ENCODE peak calls at places on chromosomes 16 and 17, in five cellular contexts. Q is IMR-90, T is transverse colon, A is adrenal gland, B is GM12891. P is an unnamed sample.

GRCh38 chr17:57939797-57940196 is 15.4 kb downstream of the CUEDC1 start:
- DNase-seq in Q (no peak), T (peak), A (no peak), B (peak), P (no peak)

GRCh38 chr17:50501054-50501453 is 7.2 kb upstream of the MYCBPAP start:
- DNase-seq in Q (no peak), T (peak), A (no peak), B (no peak), P (no peak)

GRCh38 chr16:50718061-50718760 is 23.7 kb upstream of the CYLD start:
- DNase-seq in Q (peak), T (no peak), A (no peak), B (no peak), P (no peak)

GRCh38 chr17:6910987-6911603 is 79.6 kb upstream of the TEKT1 start:
- DNase-seq in Q (peak), T (no peak), A (no peak), B (no peak), P (peak)

GRCh38 chr16:61233718-61234117 is 802.5 kb downstream of the CDH8 start:
- DNase-seq in Q (no peak), T (no peak), A (no peak), B (no peak), P (no peak)

GRCh38 chr16:80569440-80570105 is 28.8 kb downstream of the DYNLRB2 start:
- DNase-seq in Q (peak), T (no peak), A (no peak), B (peak), P (peak)

GRCh38 chr17:80524150-80524712 is 20.4 kb upstream of the RPTOR start:
- DNase-seq in Q (no peak), T (no peak), A (no peak), B (no peak), P (no peak)

GRCh38 chr17:81959362-81960129 is 1.4 kb downstream of the NOTUM start:
- DNase-seq in Q (peak), T (peak), A (peak), B (peak), P (peak)

GRCh38 chr16:47927330-47927729 is 228.5 kb downstream of the ABCC12 start:
- DNase-seq in Q (peak), T (no peak), A (no peak), B (no peak), P (no peak)

GRCh38 chr17:14373587-14374259 is 72.8 kb downstream of the HS3ST3B1 start:
- DNase-seq in Q (peak), T (no peak), A (no peak), B (no peak), P (no peak)

GRCh38 chr17:40469805-40470675 is 26.8 kb downstream of the IGFBP4 start:
- DNase-seq in Q (no peak), T (no peak), A (no peak), B (no peak), P (no peak)

GRCh38 chr17:14559220-14559619 is 258.3 kb downstream of the HS3ST3B1 start:
- DNase-seq in Q (no peak), T (no peak), A (no peak), B (no peak), P (no peak)

GRCh38 chr17:30345527-30346075 is 11.7 kb upstream of the TMIGD1 start:
- DNase-seq in Q (no peak), T (no peak), A (no peak), B (no peak), P (no peak)

GRCh38 chr16:47787695-47788094 is 326.6 kb downstream of the PHKB start:
- DNase-seq in Q (peak), T (no peak), A (no peak), B (no peak), P (no peak)

GRCh38 chr17:70597774-70598173 is 428.4 kb downstream of the KCNJ2 start:
- DNase-seq in Q (no peak), T (no peak), A (no peak), B (no peak), P (no peak)

GRCh38 chr17:39655105-39655504 is 10.0 kb upstream of the TCAP start:
- DNase-seq in Q (no peak), T (no peak), A (no peak), B (no peak), P (no peak)

GRCh38 chr17:73415782-73416181 is 104.0 kb upstream of the CDC42EP4 start:
- DNase-seq in Q (no peak), T (no peak), A (no peak), B (no peak), P (no peak)

GRCh38 chr16:4320571-4321137 is 4.8 kb downstream of the GLIS2 start:
- DNase-seq in Q (no peak), T (no peak), A (no peak), B (no peak), P (no peak)

GRCh38 chr16:83942074-83942473 is 11.0 kb upstream of the OSGIN1 start:
- DNase-seq in Q (no peak), T (no peak), A (no peak), B (no peak), P (no peak)

GRCh38 chr16:15404792-15405191 is 9.2 kb downstream of the MPV17L start:
- DNase-seq in Q (no peak), T (peak), A (peak), B (no peak), P (no peak)

GRCh38 chr16:56113223-56113622 is 78.1 kb upstream of the GNAO1 start:
- DNase-seq in Q (no peak), T (no peak), A (no peak), B (no peak), P (no peak)

GRCh38 chr16:85221081-85221809 is 109.0 kb upstream of the CIBAR2 start:
- DNase-seq in Q (no peak), T (no peak), A (peak), B (no peak), P (no peak)

GRCh38 chr17:52181842-52182241 is 23.3 kb upstream of the CA10 start:
- DNase-seq in Q (no peak), T (no peak), A (no peak), B (no peak), P (no peak)

GRCh38 chr17:81510798-81511549 is 1.6 kb downstream of the ACTG1 start:
- DNase-seq in Q (no peak), T (no peak), A (peak), B (no peak), P (no peak)

GRCh38 chr16:18801197-18801972 is at the start of gene ARL6IP1:
- DNase-seq in Q (peak), T (peak), A (peak), B (peak), P (peak)

GRCh38 chr16:14405611-14406537 is 224.2 kb downstream of the PARN start:
- DNase-seq in Q (no peak), T (peak), A (no peak), B (peak), P (no peak)

GRCh38 chr16:60225541-60225940 is 1491.4 kb upstream of the GOT2 start:
- DNase-seq in Q (no peak), T (no peak), A (no peak), B (no peak), P (no peak)

GRCh38 chr17:21524211-21524591 is 148.0 kb downstream of the KCNJ12 start:
- DNase-seq in Q (peak), T (no peak), A (no peak), B (no peak), P (no peak)

GRCh38 chr16:50267151-50267631 is 840 bp downstream of the ADCY7 start:
- DNase-seq in Q (no peak), T (no peak), A (no peak), B (no peak), P (no peak)

GRCh38 chr17:390025-390424 is 37.4 kb upstream of the RPH3AL start:
- DNase-seq in Q (no peak), T (no peak), A (no peak), B (no peak), P (no peak)

GRCh38 chr16:4319454-4319853 is 3.6 kb downstream of the GLIS2 start:
- DNase-seq in Q (no peak), T (peak), A (no peak), B (peak), P (no peak)

GRCh38 chr16:61370564-61370963 is 665.7 kb downstream of the CDH8 start:
- DNase-seq in Q (no peak), T (no peak), A (no peak), B (no peak), P (no peak)

GRCh38 chr17:57011482-57012015 is 33.6 kb downstream of the SCPEP1 start:
- DNase-seq in Q (no peak), T (no peak), A (no peak), B (no peak), P (no peak)

GRCh38 chr17:4893272-4893671 is 6.1 kb upstream of the C17orf107 start:
- DNase-seq in Q (no peak), T (no peak), A (no peak), B (no peak), P (no peak)

GRCh38 chr16:76579277-76579676 is 302.1 kb downstream of the CNTNAP4 start:
- DNase-seq in Q (no peak), T (no peak), A (no peak), B (no peak), P (no peak)
- TF ChIP-seq POLR2A in Q (no peak), T (no peak), A (no peak), B (no peak), P (no peak)

GRCh38 chr16:74990832-74991231 is 5.9 kb upstream of the WDR59 start:
- DNase-seq in Q (no peak), T (no peak), A (no peak), B (no peak), P (no peak)

GRCh38 chr16:74991268-74991592 is 6.3 kb upstream of the WDR59 start:
- DNase-seq in Q (no peak), T (no peak), A (no peak), B (no peak), P (no peak)

GRCh38 chr16:74984670-74985411 is at the start of gene WDR59:
- DNase-seq in Q (peak), T (peak), A (peak), B (peak), P (peak)

GRCh38 chr16:74984194-74984669 is 691 bp downstream of the WDR59 start:
- DNase-seq in Q (peak), T (no peak), A (no peak), B (no peak), P (no peak)

DNA sequence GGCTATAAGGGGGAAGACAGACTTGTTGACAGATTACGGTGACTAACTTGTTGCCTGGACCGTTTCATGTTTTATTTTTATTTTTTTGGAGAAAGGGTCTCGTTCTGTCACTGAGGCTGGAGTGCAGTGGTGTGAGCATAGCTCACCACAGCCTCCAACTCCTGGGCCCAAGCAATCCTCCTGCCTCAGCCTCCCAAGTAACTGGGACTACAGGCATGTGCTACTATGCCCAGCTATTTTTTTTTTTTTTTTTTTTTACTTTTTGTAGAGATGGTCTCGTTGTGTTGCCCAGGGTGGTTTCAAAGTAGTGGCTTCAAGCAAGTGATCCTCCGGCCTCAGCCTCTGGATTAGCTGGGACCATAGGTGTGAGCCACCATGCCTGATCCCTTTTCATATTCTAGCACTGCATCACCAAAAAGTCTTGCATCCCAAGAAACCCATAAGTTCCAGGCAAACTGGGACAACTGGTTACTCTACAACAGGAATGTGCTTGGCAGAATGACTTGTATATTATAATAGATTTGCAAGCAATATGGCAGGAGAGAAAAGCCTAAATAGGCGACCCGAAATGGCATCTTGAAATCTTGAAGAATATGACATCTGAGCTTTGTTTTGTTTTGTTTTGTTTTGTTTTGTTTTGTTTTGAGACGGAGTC is 2.2 kb upstream of the WDR59 start:
- DNase-seq in Q (no peak), T (no peak), A (no peak), B (no peak), P (no peak)
- TF ChIP-seq POLR2A in Q (no peak), T (no peak), A (no peak), B (no peak), P (no peak)

GRCh38 chr16:89564476-89565255 is 4.2 kb downstream of the RPL13 start:
- DNase-seq in Q (no peak), T (peak), A (no peak), B (no peak), P (no peak)
- TF ChIP-seq POLR2A in Q (no peak), T (no peak), A (no peak), B (peak), P (no peak)

GRCh38 chr17:32142857-32143524 is 689 bp downstream of the RHOT1 start:
- DNase-seq in Q (peak), T (peak), A (peak), B (no peak), P (no peak)
- TF ChIP-seq POLR2A in Q (no peak), T (no peak), A (no peak), B (no peak), P (no peak)

GRCh38 chr16:23836078-23836403 is 258 bp downstream of the PRKCB start:
- DNase-seq in Q (no peak), T (no peak), A (no peak), B (no peak), P (no peak)

GRCh38 chr16:23833504-23833903 is 2.3 kb upstream of the PRKCB start:
- DNase-seq in Q (no peak), T (no peak), A (no peak), B (no peak), P (no peak)

GRCh38 chr16:23836404-23837291 is 865 bp downstream of the PRKCB start:
- DNase-seq in Q (no peak), T (peak), A (no peak), B (peak), P (no peak)

GRCh38 chr16:23833960-23834685 is 1.7 kb upstream of the PRKCB start:
- DNase-seq in Q (no peak), T (no peak), A (no peak), B (no peak), P (no peak)

DNA sequence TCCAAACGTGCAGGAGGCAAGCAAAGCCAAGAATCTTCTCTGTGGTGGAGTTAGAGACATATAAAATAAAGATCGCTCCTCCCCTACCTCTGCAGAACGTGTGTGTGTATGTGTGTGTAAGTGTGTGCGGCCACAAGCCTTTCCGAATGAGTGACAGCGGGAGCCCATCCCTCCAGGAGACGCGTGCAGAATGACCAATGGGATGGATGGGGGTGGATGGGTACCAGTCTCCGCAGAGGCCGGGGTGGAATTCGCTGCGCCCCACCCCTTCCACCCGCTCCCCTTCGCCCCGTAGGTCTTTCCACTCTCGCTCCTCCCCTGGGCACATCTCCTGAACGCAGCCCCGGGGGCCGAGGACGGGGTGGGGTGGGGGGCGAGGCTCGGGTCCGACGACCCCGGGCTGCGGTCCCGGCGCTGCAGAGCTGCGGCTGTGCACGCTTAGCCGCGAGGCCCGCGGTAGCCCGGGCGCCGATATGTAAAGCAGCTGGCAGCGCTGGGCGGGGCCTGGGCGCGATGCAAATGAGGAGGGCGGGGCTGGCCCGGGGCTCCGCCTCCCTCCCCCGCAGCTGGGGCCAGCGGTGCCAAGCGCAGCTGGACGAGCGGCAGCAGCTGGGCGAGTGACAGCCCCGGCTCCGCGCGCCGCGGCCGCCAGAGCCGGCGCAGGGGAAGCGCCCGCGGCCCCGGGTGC is at the start of gene PRKCB:
- DNase-seq in Q (peak), T (peak), A (peak), B (peak), P (no peak)
- TF ChIP-seq POLR2A in Q (no peak), T (no peak), A (no peak), B (no peak), P (no peak)

DNA sequence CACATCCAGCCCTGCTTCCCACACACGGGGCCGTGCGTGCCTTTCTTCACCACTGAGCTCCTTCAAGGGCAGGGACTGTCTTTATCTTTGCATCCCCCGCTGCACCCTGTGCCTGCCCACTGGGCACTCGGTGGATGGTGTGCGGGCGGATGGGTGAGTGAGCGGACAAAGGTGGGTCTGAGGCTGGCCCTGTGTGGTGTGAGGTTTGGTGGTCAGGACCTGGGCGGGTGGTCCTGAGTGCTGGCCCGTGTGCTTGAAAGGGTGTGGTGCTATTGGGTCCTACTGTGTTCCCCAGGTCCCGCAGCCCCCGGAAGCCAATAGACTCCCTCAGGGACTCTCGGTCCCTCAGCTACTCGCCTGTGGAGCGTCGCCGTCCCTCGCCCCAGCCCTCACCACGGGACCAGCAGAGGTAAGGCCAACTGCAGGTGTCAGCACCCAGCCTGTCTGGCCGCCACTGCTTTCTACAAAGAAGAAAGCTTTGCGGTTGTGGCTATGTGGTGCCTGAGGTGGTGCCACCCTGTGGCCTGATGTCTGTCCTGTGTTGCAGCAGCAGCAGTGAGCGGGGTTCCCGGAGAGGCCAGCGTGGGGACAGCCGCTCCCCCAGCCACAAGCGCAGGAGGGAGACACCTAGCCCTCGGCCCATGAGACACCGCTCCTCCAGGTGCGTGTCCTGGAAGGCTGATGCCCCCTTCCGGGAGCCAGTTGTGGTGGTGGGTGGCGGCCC is 6.9 kb downstream of the ELOB start:
- DNase-seq in Q (no peak), T (no peak), A (no peak), B (no peak), P (no peak)
- TF ChIP-seq POLR2A in Q (no peak), T (no peak), A (no peak), B (no peak), P (no peak)

GRCh38 chr17:61862105-61862574 is 1.2 kb downstream of the BRIP1 start:
- DNase-seq in Q (peak), T (no peak), A (no peak), B (no peak), P (no peak)

GRCh38 chr17:61863801-61864126 is 436 bp upstream of the BRIP1 start:
- DNase-seq in Q (no peak), T (no peak), A (no peak), B (no peak), P (peak)

GRCh38 chr17:61867033-61867432 is 3.7 kb upstream of the BRIP1 start:
- DNase-seq in Q (no peak), T (no peak), A (no peak), B (no peak), P (no peak)

GRCh38 chr17:61868074-61868473 is 4.7 kb upstream of the BRIP1 start:
- DNase-seq in Q (no peak), T (no peak), A (no peak), B (no peak), P (no peak)

DNA sequence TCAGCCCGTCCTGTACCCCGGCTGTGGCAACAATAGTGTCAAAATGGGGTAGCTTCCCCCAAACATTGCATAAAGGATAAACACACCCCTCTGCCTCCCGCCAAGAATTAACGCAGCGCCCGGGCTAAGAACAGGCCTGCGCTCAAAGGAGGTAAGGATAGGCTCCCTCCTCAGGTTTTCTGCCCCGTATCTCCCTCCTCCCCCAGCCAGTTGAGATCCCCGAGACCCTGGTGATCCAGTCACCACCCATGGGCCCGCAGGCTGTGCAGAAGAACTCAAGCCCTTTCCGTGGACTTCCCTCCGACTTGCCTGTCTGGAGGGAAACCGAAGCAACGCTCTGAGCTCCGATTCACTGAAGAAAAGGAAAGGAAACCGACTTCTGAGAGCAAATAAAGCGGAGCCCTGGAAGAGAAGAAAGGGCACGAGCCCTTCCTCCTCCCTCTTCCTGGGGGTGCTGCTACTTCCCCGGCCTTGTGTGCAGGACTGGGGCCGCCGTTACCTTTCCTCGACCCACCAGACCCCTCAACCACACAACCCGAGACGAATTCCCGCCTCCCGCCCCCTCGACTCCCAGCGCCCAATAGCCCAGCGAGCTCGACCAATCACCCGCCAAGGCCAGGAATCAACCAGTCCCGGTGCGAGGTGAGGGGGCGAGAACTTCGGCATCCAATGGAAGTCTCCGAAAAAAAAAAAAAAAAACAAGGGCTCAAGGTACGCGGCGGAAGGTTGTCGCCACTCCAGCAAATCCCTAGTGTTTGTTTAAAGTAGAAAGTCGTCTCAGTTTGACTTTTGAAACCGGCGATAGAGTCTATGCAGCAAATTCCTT is at the start of gene BRIP1:
- DNase-seq in Q (peak), T (peak), A (peak), B (peak), P (peak)
- TF ChIP-seq POLR2A in Q (peak), T (peak), A (no peak), B (peak), P (no peak)

GRCh38 chr17:49210158-49211029 is at the start of the genes ABI3 and GNGT2:
- DNase-seq in Q (peak), T (peak), A (peak), B (peak), P (no peak)
- TF ChIP-seq POLR2A in Q (no peak), T (peak), A (peak), B (peak), P (no peak)